ENCODE peak calls at places on chromosomes 3 and 15, in ten cellular contexts. E is right cardiac atrium, A is A673, B is testis, L is lower lobe of right lung, Y is A549, X is endothelial cell of umbilical vein, I is GM23338, V is mesendoderm, O is uterus. R is an unnamed sample.

GRCh38 chr3:148158210-148158609 is 539.5 kb upstream of the AGTR1 start:
- DNase-seq in E (peak; percentile 25), A (peak; percentile 63), B (peak; percentile 48), L (no peak), Y (peak; percentile 26), X (peak; percentile 80), I (no peak), V (no peak), O (no peak), R (peak; percentile 65)

GRCh38 chr3:134601539-134602439 is 49.0 kb downstream of the KY start:
- DNase-seq in E (peak; percentile 63), A (no peak), B (peak; percentile 78), L (no peak), Y (no peak), X (peak; percentile 36), I (peak; percentile 79), V (peak; percentile 94), O (no peak), R (no peak)

GRCh38 chr15:31130576-31131237 is 29.2 kb upstream of the TRPM1 start:
- DNase-seq in E (no peak), A (no peak), B (no peak), L (no peak), Y (no peak), X (no peak), I (no peak), V (no peak), O (no peak), R (no peak)

GRCh38 chr3:185630182-185630622 is 44.1 kb downstream of the SENP2 start:
- DNase-seq in E (peak; percentile 89), A (peak; percentile 40), B (no peak), L (peak; percentile 45), Y (peak; percentile 25), X (peak; percentile 82), I (no peak), V (no peak), O (peak; percentile 53), R (peak; percentile 30)

GRCh38 chr3:148790370-148790769 is 37.2 kb upstream of the CPB1 start:
- DNase-seq in E (no peak), A (no peak), B (no peak), L (no peak), Y (no peak), X (no peak), I (no peak), V (no peak), O (no peak), R (no peak)

GRCh38 chr3:356947-357346 is 160.4 kb downstream of the CHL1 start:
- DNase-seq in E (peak; percentile 46), A (no peak), B (no peak), L (no peak), Y (no peak), X (no peak), I (no peak), V (no peak), O (peak; percentile 64), R (peak; percentile 21)

GRCh38 chr3:172082269-172082668 is 42.9 kb downstream of the FNDC3B start:
- DNase-seq in E (no peak), A (peak; percentile 85), B (peak; percentile 22), L (no peak), Y (no peak), X (no peak), I (no peak), V (no peak), O (peak; percentile 49), R (no peak)

GRCh38 chr3:52153389-52154096 is 680 bp downstream of the POC1A start:
- DNase-seq in E (peak; percentile 66), A (no peak), B (peak; percentile 33), L (peak; percentile 49), Y (peak; percentile 43), X (no peak), I (peak; percentile 83), V (peak; percentile 93), O (no peak), R (peak; percentile 12)

GRCh38 chr3:18153571-18154173 is 271.5 kb downstream of the SATB1 start:
- DNase-seq in E (no peak), A (no peak), B (no peak), L (no peak), Y (peak; percentile 86), X (no peak), I (peak; percentile 7), V (peak; percentile 51), O (no peak), R (peak; percentile 23)

GRCh38 chr3:108662141-108662738 is 72.7 kb downstream of the DZIP3 start:
- DNase-seq in E (no peak), A (peak; percentile 84), B (peak; percentile 28), L (no peak), Y (peak; percentile 69), X (peak; percentile 71), I (peak; percentile 78), V (peak; percentile 49), O (peak; percentile 13), R (peak; percentile 25)

GRCh38 chr15:77251662-77252061 is 168.2 kb downstream of the PEAK1 start:
- DNase-seq in E (no peak), A (peak; percentile 47), B (no peak), L (no peak), Y (no peak), X (peak; percentile 2), I (peak; percentile 74), V (peak; percentile 83), O (no peak), R (no peak)

GRCh38 chr15:36370735-36371115 is 208.7 kb upstream of the CDIN1 start:
- DNase-seq in E (no peak), A (peak; percentile 39), B (no peak), L (no peak), Y (peak; percentile 70), X (peak; percentile 57), I (no peak), V (peak; percentile 19), O (no peak), R (no peak)

GRCh38 chr15:70863450-70864218 is 9.7 kb upstream of the LARP6 start:
- DNase-seq in E (peak; percentile 68), A (peak; percentile 36), B (no peak), L (no peak), Y (peak; percentile 79), X (peak; percentile 18), I (no peak), V (peak; percentile 34), O (no peak), R (no peak)

GRCh38 chr15:45022871-45023658 is at the start of gene SORD:
- DNase-seq in E (peak; percentile 98), A (peak; percentile 96), B (peak; percentile 96), L (peak; percentile 97), Y (peak; percentile 79), X (peak; percentile 90), I (peak; percentile 98), V (peak; percentile 97), O (peak; percentile 91), R (peak; percentile 95)

GRCh38 chr15:78775472-78775871 is 35.8 kb downstream of the ADAMTS7 start:
- DNase-seq in E (no peak), A (no peak), B (no peak), L (no peak), Y (no peak), X (no peak), I (no peak), V (no peak), O (no peak), R (no peak)

DNA sequence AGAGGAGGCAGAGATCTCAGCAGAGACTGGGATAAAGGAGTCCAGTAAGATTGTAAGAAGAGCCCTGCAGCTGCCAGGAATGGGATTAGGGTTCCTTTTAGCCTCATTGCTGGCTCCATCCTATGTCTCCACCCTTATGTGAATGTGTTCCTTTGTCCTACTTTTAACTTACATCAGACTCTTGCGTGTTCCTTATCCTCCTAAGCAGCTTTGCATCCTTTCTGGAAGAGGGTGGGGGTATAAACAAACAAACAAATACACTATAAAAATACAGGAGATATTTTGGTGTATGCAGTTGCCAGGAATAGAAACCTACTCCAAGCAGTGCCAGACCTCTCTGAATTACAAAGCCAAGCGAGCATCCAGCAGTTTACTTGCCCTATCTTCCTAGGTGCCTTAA is 194.7 kb downstream of the ADAMTS9 start:
- DNase-seq in E (no peak), A (no peak), B (no peak), L (no peak), Y (no peak), X (no peak), I (no peak), V (no peak), O (no peak), R (no peak)
- H3K4me1 ChIP-seq in E (no peaks in the 10 kb centered on the region), A (no peaks in the 10 kb centered on the region), B (no peaks in the 10 kb centered on the region), L (no peaks in the 10 kb centered on the region), Y (no peaks in the 10 kb centered on the region), X (no peaks in the 10 kb centered on the region), I (peaks cover 31% of the 10 kb centered on the region), V (peaks cover 12% of the 10 kb centered on the region), O (no peaks in the 10 kb centered on the region), R (peaks cover 28% of the 10 kb centered on the region)

GRCh38 chr3:71078723-71079525 is 504.6 kb downstream of the FOXP1 start:
- DNase-seq in E (no peak), A (no peak), B (no peak), L (no peak), Y (no peak), X (no peak), I (no peak), V (no peak), O (no peak), R (no peak)
- H3K27ac ChIP-seq in E (no peak overlapping the region), A (no peak overlapping the region), B (no peak overlapping the region), L (no peak overlapping the region), Y (no peak overlapping the region), X (no peak overlapping the region), I (no peak overlapping the region), V (no peak overlapping the region), O (no peak overlapping the region), R (no peak overlapping the region)

DNA sequence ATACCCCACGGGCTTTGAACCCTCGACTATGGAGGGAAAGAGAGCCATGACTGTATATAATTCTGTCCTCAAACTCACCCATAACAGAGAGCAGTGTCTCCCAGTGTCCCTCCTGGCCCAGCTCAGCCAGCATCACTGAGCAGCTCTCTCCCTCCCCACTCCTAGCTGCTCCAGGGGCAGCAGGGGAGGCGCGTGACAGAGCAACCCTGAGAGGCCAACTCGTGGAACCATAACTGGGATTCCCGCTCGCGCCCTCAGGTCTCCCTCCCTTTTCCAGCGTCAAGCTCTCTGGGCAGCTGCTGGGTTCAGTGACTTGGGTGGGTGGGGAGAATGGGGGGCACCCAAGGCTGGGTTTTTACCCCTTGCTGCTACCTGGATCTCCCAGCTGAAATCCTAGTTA is 532 bp upstream of the CPLX3 start:
- DNase-seq in E (peak; percentile 33), A (no peak), B (no peak), L (no peak), Y (no peak), X (no peak), I (no peak), V (no peak), O (no peak), R (no peak)
- H3K4me1 ChIP-seq in E (peaks cover 6% of the 10 kb centered on the region), A (peaks cover 9% of the 10 kb centered on the region), B (no peaks in the 10 kb centered on the region), L (no peaks in the 10 kb centered on the region), Y (peaks cover 7% of the 10 kb centered on the region), X (no peaks in the 10 kb centered on the region), I (peaks cover 7% of the 10 kb centered on the region), V (no peaks in the 10 kb centered on the region), O (no peaks in the 10 kb centered on the region), R (peaks cover 6% of the 10 kb centered on the region)

DNA sequence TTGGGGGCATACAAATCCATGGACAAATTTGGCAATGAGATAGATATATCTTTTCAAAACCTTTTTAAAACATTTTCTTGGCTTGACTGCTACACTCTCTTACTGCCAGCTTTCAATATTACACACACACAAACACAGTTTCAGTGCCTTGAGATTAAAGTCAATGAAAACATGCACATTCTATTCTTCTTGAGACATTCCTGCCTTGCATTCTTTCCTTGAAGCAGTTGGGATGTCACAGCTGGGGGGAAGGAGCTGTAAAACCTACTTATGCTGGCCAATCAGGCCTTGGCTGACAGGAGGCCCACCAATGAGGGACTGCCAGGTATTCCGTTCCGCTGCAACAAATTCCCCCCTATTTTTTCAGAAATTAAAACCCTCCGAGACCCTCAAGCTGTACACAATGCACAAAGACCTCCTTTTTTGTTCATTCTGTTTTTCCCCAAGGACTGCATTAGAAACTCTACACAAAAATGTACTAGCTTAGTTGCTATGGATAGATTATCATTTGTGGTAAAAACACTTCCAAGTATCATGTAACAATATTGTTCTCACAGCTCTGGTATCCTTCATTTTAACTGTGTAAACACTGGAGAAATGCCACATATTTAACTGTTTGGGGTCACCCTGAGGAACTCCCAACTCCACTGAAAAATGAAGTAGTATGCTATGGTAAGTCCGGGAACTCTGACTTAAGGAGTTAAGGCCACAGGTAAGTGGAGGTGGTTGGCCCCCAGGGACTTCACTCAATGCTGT is 18.5 kb downstream of the FSTL1 start:
- DNase-seq in E (peak; percentile 52), A (peak; percentile 70), B (no peak), L (no peak), Y (peak; percentile 37), X (no peak), I (peak; percentile 91), V (peak; percentile 97), O (no peak), R (no peak)
- H3K27ac ChIP-seq in E (peak overlapping the region; percentile 62), A (no peak overlapping the region), B (peak overlapping the region; percentile 18), L (peak overlapping the region; percentile 66), Y (no peak overlapping the region), X (no peak overlapping the region), I (peak overlapping the region; percentile 67), V (no peak overlapping the region), O (peak overlapping the region; percentile 30), R (no peak overlapping the region)